ENCODE peak calls at places on chromosomes 1 and 21, in four cellular contexts. U is esophagus squamous epithelium; C is central memory CD4-positive, alpha-beta T cell; G is OCI-LY7. F is an unnamed sample.

GRCh38 chr1:61448934-61449368 is 276.0 kb downstream of the TM2D1 start:
- DNase-seq in U (no peak), G (no peak), C (no peak), F (no peak)

GRCh38 chr1:29179641-29180184 is 2.0 kb downstream of the SRSF4 start:
- DNase-seq in U (no peak), G (no peak), C (no peak), F (no peak)

GRCh38 chr21:35861656-35862055 is 198.7 kb downstream of the SETD4 start:
- DNase-seq in G (no peak), U (no peak), C (no peak), F (no peak)

GRCh38 chr21:37758997-37759396 is 157.3 kb downstream of the KCNJ6 start:
- DNase-seq in U (no peak), G (peak; percentile 19), C (no peak), F (peak; percentile 10)

GRCh38 chr1:198030682-198031081 is 113.5 kb downstream of the LHX9 start:
- DNase-seq in C (no peak), G (no peak), U (no peak), F (no peak)

GRCh38 chr1:87942165-87942564 is 613.5 kb downstream of the LMO4 start:
- DNase-seq in C (no peak), G (no peak), U (no peak), F (no peak)

GRCh38 chr1:151846062-151846568 is 6.5 kb upstream of the C2CD4D start:
- DNase-seq in C (no peak), G (peak; percentile 29), U (no peak), F (peak; percentile 77)

GRCh38 chr1:224922404-224923164 is 6.9 kb upstream of the DNAH14 start:
- DNase-seq in G (peak; percentile 27), C (no peak), U (no peak), F (peak; percentile 46)

GRCh38 chr1:181135815-181136737 is 47.6 kb downstream of the IER5 start:
- DNase-seq in C (no peak), G (no peak), U (no peak), F (peak; percentile 52)

GRCh38 chr1:227947425-227947677 is 381 bp downstream of the WNT9A start:
- DNase-seq in U (no peak), C (no peak), G (no peak), F (no peak)

GRCh38 chr1:226804907-226805759 is 65.3 kb upstream of the PSEN2 start:
- DNase-seq in U (no peak), G (no peak), C (no peak), F (no peak)

GRCh38 chr1:182253319-182253718 is 138.3 kb downstream of the GLUL start:
- DNase-seq in U (no peak), C (no peak), G (no peak), F (no peak)

GRCh38 chr1:158045639-158046038 is 52.2 kb downstream of the KIRREL1 start:
- DNase-seq in G (no peak), U (no peak), C (no peak), F (no peak)

GRCh38 chr1:160837558-160838205 is 25.0 kb downstream of the CD244 start:
- DNase-seq in C (peak; percentile 88), U (peak; percentile 33), G (peak; percentile 97), F (peak; percentile 44)

GRCh38 chr1:181131255-181131901 is 42.9 kb downstream of the IER5 start:
- DNase-seq in U (no peak), C (no peak), G (peak; percentile 52), F (no peak)

GRCh38 chr1:180195916-180196315 is 34.1 kb upstream of the LHX4 start:
- DNase-seq in U (no peak), G (no peak), C (no peak), F (no peak)

GRCh38 chr1:93827128-93827527 is 51.9 kb downstream of the DNTTIP2 start:
- DNase-seq in U (no peak), G (no peak), C (no peak), F (no peak)